ENCODE peak calls at places on chromosomes 11 and 22, in eight cellular contexts. F is posterior vena cava; N is activated CD4-positive, alpha-beta T cell treated with anti-CD3 and anti-CD28 coated beads for 48 hours; H is kidney glomerular epithelial cell; U is RPMI8226; K is astrocyte of the cerebellum; G is HT-29; J is naive thymus-derived CD8-positive, alpha-beta T cell. Z is an unnamed sample.
A peak's percentile ranks its signal among the peaks of the same experiment; 100 is the strongest.

GRCh38 chr22:19786264-19786585 is 25.6 kb downstream of the TBX1 start:
- DNase-seq in F (no peak), N (no peak), H (no peak), U (no peak), K (no peak), G (no peak), J (no peak), Z (no peak)

GRCh38 chr11:75326439-75326810 is 25.0 kb downstream of the ARRB1 start:
- DNase-seq in F (no peak), N (peak; percentile 49), H (peak; percentile 51), U (no peak), K (no peak), G (no peak), J (no peak), Z (no peak)

GRCh38 chr11:123158609-123159008 is 36.4 kb downstream of the CLMP start:
- DNase-seq in F (no peak), N (no peak), H (no peak), U (no peak), K (no peak), G (no peak), J (no peak), Z (no peak)

GRCh38 chr11:41660585-41660984 is 201.1 kb upstream of the LRRC4C start:
- DNase-seq in F (no peak), N (no peak), H (no peak), U (peak; percentile 44), K (no peak), G (peak; percentile 12), J (no peak), Z (no peak)

GRCh38 chr22:50274311-50274710 is 4.1 kb upstream of the MAPK11 start:
- DNase-seq in F (no peak), N (peak; percentile 65), H (peak; percentile 38), U (peak; percentile 79), K (no peak), G (no peak), J (no peak), Z (no peak)

GRCh38 chr11:85464283-85464682 is 162.9 kb downstream of the DLG2 start:
- DNase-seq in F (no peak), N (no peak), H (no peak), U (no peak), K (no peak), G (peak; percentile 22), J (no peak), Z (no peak)

GRCh38 chr22:39332441-39333064 is 13.1 kb upstream of the RPL3 start:
- DNase-seq in F (no peak), N (no peak), H (peak; percentile 44), U (no peak), K (no peak), G (no peak), J (no peak), Z (no peak)

GRCh38 chr22:33746501-33746928 is 173.8 kb downstream of the LARGE1 start:
- DNase-seq in F (no peak), N (no peak), H (no peak), U (no peak), K (no peak), G (peak; percentile 40), J (no peak), Z (no peak)

GRCh38 chr11:78576549-78577097 is 2.0 kb upstream of the NARS2 start:
- DNase-seq in F (no peak), N (no peak), H (no peak), U (no peak), K (no peak), G (no peak), J (no peak), Z (no peak)

GRCh38 chr11:119206512-119207299 is 567 bp downstream of the CBL start:
- DNase-seq in F (peak; percentile 87), N (peak; percentile 65), H (no peak), U (peak; percentile 29), K (no peak), G (peak; percentile 49), J (peak; percentile 31), Z (no peak)

GRCh38 chr11:104061851-104062521 is 25.5 kb downstream of the DDI1 start:
- DNase-seq in F (no peak), N (no peak), H (no peak), U (no peak), K (no peak), G (no peak), J (no peak), Z (no peak)

Z was measured in epithelial cell of proximal tubule.